ENCODE peak calls at places on chromosomes 4 and X, in four cellular contexts. N is neural crest cell, M is left ventricle myocardium inferior, R is pancreas. B is an unnamed sample.
A peak's percentile ranks its signal among the peaks of the same experiment; 100 is the strongest.

GRCh38 chr4:69984030-69984443 is 11.7 kb upstream of the STATH start:
- DNase-seq in N (no peak), M (no peak), R (no peak), B (no peak)

GRCh38 chr4:143358923-143359694 is 22.4 kb downstream of the GAB1 start:
- DNase-seq in N (no peak), M (no peak), R (peak; percentile 39), B (no peak)

GRCh38 chr4:156388826-156389225 is 435.2 kb upstream of the CTSO start:
- DNase-seq in N (no peak), M (no peak), R (no peak), B (no peak)

GRCh38 chrX:30831082-30831481 is 58.0 kb downstream of the TAB3 start:
- DNase-seq in N (no peak), M (no peak), R (no peak), B (peak; percentile 9)

GRCh38 chrX:45347877-45348675 is 147.4 kb upstream of the DIPK2B start:
- DNase-seq in N (no peak), M (no peak), R (no peak), B (no peak)

GRCh38 chr4:27412617-27413016 is 552.0 kb downstream of the STIM2 start:
- DNase-seq in N (no peak), M (no peak), R (no peak), B (no peak)

GRCh38 chrX:150582338-150582948 is 14.0 kb downstream of the MTM1 start:
- DNase-seq in N (no peak), M (no peak), R (no peak), B (no peak)

GRCh38 chr4:28093071-28093470 is 1232.4 kb downstream of the STIM2 start:
- DNase-seq in N (no peak), M (no peak), R (no peak), B (no peak)